ENCODE peak calls at places on chromosomes 16 and 17, in ten cellular contexts. One of them, this sample, is unnamed.

GRCh38 chr17:17533901-17534441 is 37.8 kb upstream of the RASD1 start:
- DNase-seq in PC-9: peak
- DNase-seq in GM12865: no peak
- DNase-seq in cardiac muscle cell: no peak
- DNase-seq in SK-N-SH: no peak
- DNase-seq in psoas muscle: no peak
- DNase-seq in mucosa of descending colon: no peak
- DNase-seq in fibroblast of pulmonary artery: no peak
- DNase-seq in neural crest cell: no peak
- DNase-seq in nephron progenitor cell: no peak
- DNase-seq in this sample: no peak

GRCh38 chr16:50991436-50991835 is 159.6 kb downstream of the SALL1 start:
- DNase-seq in neural crest cell: no peak
- DNase-seq in mucosa of descending colon: no peak
- DNase-seq in psoas muscle: no peak
- DNase-seq in fibroblast of pulmonary artery: no peak
- DNase-seq in PC-9: no peak
- DNase-seq in SK-N-SH: no peak
- DNase-seq in GM12865: no peak
- DNase-seq in cardiac muscle cell: no peak
- DNase-seq in nephron progenitor cell: no peak
- DNase-seq in this sample: no peak

GRCh38 chr17:17236295-17237025 is 508 bp downstream of the FLCN start:
- DNase-seq in GM12865: peak
- DNase-seq in PC-9: peak
- DNase-seq in mucosa of descending colon: no peak
- DNase-seq in neural crest cell: no peak
- DNase-seq in psoas muscle: peak
- DNase-seq in SK-N-SH: no peak
- DNase-seq in fibroblast of pulmonary artery: peak
- DNase-seq in nephron progenitor cell: no peak
- DNase-seq in cardiac muscle cell: peak
- DNase-seq in this sample: no peak

GRCh38 chr17:66717680-66718079 is 117.2 kb upstream of the CACNG5 start:
- DNase-seq in SK-N-SH: no peak
- DNase-seq in PC-9: no peak
- DNase-seq in nephron progenitor cell: no peak
- DNase-seq in mucosa of descending colon: no peak
- DNase-seq in fibroblast of pulmonary artery: no peak
- DNase-seq in GM12865: peak
- DNase-seq in psoas muscle: no peak
- DNase-seq in neural crest cell: no peak
- DNase-seq in cardiac muscle cell: no peak
- DNase-seq in this sample: peak

GRCh38 chr17:13076905-13077304 is 59.1 kb upstream of the ELAC2 start:
- DNase-seq in mucosa of descending colon: no peak
- DNase-seq in psoas muscle: no peak
- DNase-seq in SK-N-SH: no peak
- DNase-seq in GM12865: no peak
- DNase-seq in fibroblast of pulmonary artery: no peak
- DNase-seq in cardiac muscle cell: no peak
- DNase-seq in nephron progenitor cell: no peak
- DNase-seq in neural crest cell: no peak
- DNase-seq in PC-9: no peak
- DNase-seq in this sample: no peak

GRCh38 chr17:45809484-45809883 is 25.4 kb downstream of the CRHR1 start:
- DNase-seq in fibroblast of pulmonary artery: no peak
- DNase-seq in SK-N-SH: peak
- DNase-seq in GM12865: no peak
- DNase-seq in cardiac muscle cell: no peak
- DNase-seq in psoas muscle: no peak
- DNase-seq in nephron progenitor cell: no peak
- DNase-seq in neural crest cell: no peak
- DNase-seq in PC-9: no peak
- DNase-seq in mucosa of descending colon: no peak
- DNase-seq in this sample: no peak

GRCh38 chr16:61128545-61129323 is 907.5 kb downstream of the CDH8 start:
- DNase-seq in GM12865: no peak
- DNase-seq in neural crest cell: no peak
- DNase-seq in PC-9: no peak
- DNase-seq in SK-N-SH: peak
- DNase-seq in cardiac muscle cell: no peak
- DNase-seq in fibroblast of pulmonary artery: no peak
- DNase-seq in mucosa of descending colon: peak
- DNase-seq in nephron progenitor cell: no peak
- DNase-seq in psoas muscle: no peak
- DNase-seq in this sample: peak

GRCh38 chr16:79776243-79776884 is 175.8 kb upstream of the MAF start:
- DNase-seq in SK-N-SH: no peak
- DNase-seq in psoas muscle: peak
- DNase-seq in fibroblast of pulmonary artery: peak
- DNase-seq in PC-9: no peak
- DNase-seq in mucosa of descending colon: peak
- DNase-seq in nephron progenitor cell: no peak
- DNase-seq in neural crest cell: no peak
- DNase-seq in cardiac muscle cell: peak
- DNase-seq in GM12865: no peak
- DNase-seq in this sample: peak

GRCh38 chr16:30692381-30693074 is 6.4 kb upstream of the SRCAP start:
- DNase-seq in mucosa of descending colon: no peak
- DNase-seq in neural crest cell: no peak
- DNase-seq in psoas muscle: no peak
- DNase-seq in fibroblast of pulmonary artery: no peak
- DNase-seq in SK-N-SH: no peak
- DNase-seq in PC-9: no peak
- DNase-seq in cardiac muscle cell: no peak
- DNase-seq in nephron progenitor cell: no peak
- DNase-seq in GM12865: no peak
- DNase-seq in this sample: peak

DNA sequence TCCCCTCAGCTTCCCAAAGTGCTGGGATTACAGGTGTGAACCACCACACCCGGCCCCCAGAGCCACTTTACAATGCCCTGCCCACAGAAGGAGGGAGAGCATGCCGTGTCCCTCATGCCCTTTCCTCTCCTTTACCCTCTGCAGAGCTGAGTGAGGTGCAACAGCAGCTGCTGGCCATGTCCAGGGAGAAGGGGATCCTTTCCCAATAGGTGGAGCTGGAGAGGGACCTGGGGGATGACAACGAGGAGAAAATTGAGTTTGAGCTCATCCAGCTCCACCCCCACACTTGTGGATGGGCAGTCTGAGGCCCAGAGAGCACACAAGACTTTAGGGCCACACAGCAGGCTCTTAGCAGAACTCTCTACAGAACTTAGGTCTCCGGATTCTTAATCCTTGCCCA is 7.9 kb upstream of the GSDMA start:
- DNase-seq in mucosa of descending colon: no peak
- DNase-seq in PC-9: no peak
- DNase-seq in SK-N-SH: no peak
- DNase-seq in GM12865: no peak
- DNase-seq in psoas muscle: no peak
- DNase-seq in cardiac muscle cell: no peak
- DNase-seq in neural crest cell: no peak
- DNase-seq in fibroblast of pulmonary artery: no peak
- DNase-seq in nephron progenitor cell: no peak
- DNase-seq in this sample: peak
- TF ChIP-seq CTCF in mucosa of descending colon: no peak
- TF ChIP-seq CTCF in PC-9: no peak
- TF ChIP-seq CTCF in SK-N-SH: no peak
- TF ChIP-seq CTCF in GM12865: no peak
- TF ChIP-seq CTCF in psoas muscle: no peak
- TF ChIP-seq CTCF in cardiac muscle cell: no peak
- TF ChIP-seq CTCF in neural crest cell: no peak
- TF ChIP-seq CTCF in fibroblast of pulmonary artery: no peak
- TF ChIP-seq CTCF in nephron progenitor cell: no peak
- TF ChIP-seq CTCF in this sample: no peak

GRCh38 chr16:76650579-76650978 is 373.4 kb downstream of the CNTNAP4 start:
- DNase-seq in GM12865: no peak
- DNase-seq in neural crest cell: no peak
- DNase-seq in PC-9: peak
- DNase-seq in SK-N-SH: no peak
- DNase-seq in cardiac muscle cell: no peak
- DNase-seq in mucosa of descending colon: no peak
- DNase-seq in psoas muscle: no peak
- DNase-seq in nephron progenitor cell: no peak
- DNase-seq in fibroblast of pulmonary artery: no peak
- DNase-seq in this sample: no peak

GRCh38 chr16:76654421-76654820 is 377.2 kb downstream of the CNTNAP4 start:
- DNase-seq in PC-9: no peak
- DNase-seq in GM12865: no peak
- DNase-seq in SK-N-SH: no peak
- DNase-seq in cardiac muscle cell: no peak
- DNase-seq in fibroblast of pulmonary artery: no peak
- DNase-seq in psoas muscle: no peak
- DNase-seq in neural crest cell: no peak
- DNase-seq in nephron progenitor cell: no peak
- DNase-seq in mucosa of descending colon: no peak
- DNase-seq in this sample: no peak

GRCh38 chr16:76656951-76657498 is 379.8 kb downstream of the CNTNAP4 start:
- DNase-seq in nephron progenitor cell: no peak
- DNase-seq in fibroblast of pulmonary artery: no peak
- DNase-seq in SK-N-SH: peak
- DNase-seq in cardiac muscle cell: no peak
- DNase-seq in PC-9: no peak
- DNase-seq in mucosa of descending colon: no peak
- DNase-seq in GM12865: no peak
- DNase-seq in neural crest cell: no peak
- DNase-seq in psoas muscle: no peak
- DNase-seq in this sample: no peak

GRCh38 chr16:76653390-76654026 is 376.3 kb downstream of the CNTNAP4 start:
- DNase-seq in GM12865: peak
- DNase-seq in fibroblast of pulmonary artery: peak
- DNase-seq in mucosa of descending colon: no peak
- DNase-seq in nephron progenitor cell: peak
- DNase-seq in psoas muscle: no peak
- DNase-seq in cardiac muscle cell: peak
- DNase-seq in neural crest cell: peak
- DNase-seq in PC-9: peak
- DNase-seq in SK-N-SH: peak
- DNase-seq in this sample: peak
- TF ChIP-seq CTCF in GM12865: peak
- TF ChIP-seq CTCF in fibroblast of pulmonary artery: peak
- TF ChIP-seq CTCF in mucosa of descending colon: no peak
- TF ChIP-seq CTCF in nephron progenitor cell: peak
- TF ChIP-seq CTCF in psoas muscle: peak
- TF ChIP-seq CTCF in cardiac muscle cell: peak
- TF ChIP-seq CTCF in neural crest cell: peak
- TF ChIP-seq CTCF in PC-9: peak
- TF ChIP-seq CTCF in SK-N-SH: peak
- TF ChIP-seq CTCF in this sample: peak

GRCh38 chr17:79835953-79836951 is 3.0 kb downstream of the CBX4 start:
- DNase-seq in nephron progenitor cell: peak
- DNase-seq in neural crest cell: peak
- DNase-seq in psoas muscle: no peak
- DNase-seq in GM12865: no peak
- DNase-seq in PC-9: peak
- DNase-seq in SK-N-SH: no peak
- DNase-seq in cardiac muscle cell: peak
- DNase-seq in mucosa of descending colon: peak
- DNase-seq in fibroblast of pulmonary artery: no peak
- DNase-seq in this sample: peak

GRCh38 chr17:79835470-79835899 is 3.8 kb downstream of the CBX4 start:
- DNase-seq in nephron progenitor cell: peak
- DNase-seq in psoas muscle: no peak
- DNase-seq in GM12865: no peak
- DNase-seq in fibroblast of pulmonary artery: no peak
- DNase-seq in PC-9: no peak
- DNase-seq in cardiac muscle cell: no peak
- DNase-seq in mucosa of descending colon: no peak
- DNase-seq in SK-N-SH: peak
- DNase-seq in neural crest cell: no peak
- DNase-seq in this sample: peak

GRCh38 chr17:79833110-79833450 is 6.2 kb downstream of the CBX4 start:
- DNase-seq in psoas muscle: no peak
- DNase-seq in cardiac muscle cell: no peak
- DNase-seq in GM12865: no peak
- DNase-seq in fibroblast of pulmonary artery: no peak
- DNase-seq in mucosa of descending colon: no peak
- DNase-seq in nephron progenitor cell: no peak
- DNase-seq in SK-N-SH: no peak
- DNase-seq in PC-9: no peak
- DNase-seq in neural crest cell: no peak
- DNase-seq in this sample: no peak

GRCh38 chr17:79833744-79834574 is 5.3 kb downstream of the CBX4 start:
- DNase-seq in mucosa of descending colon: no peak
- DNase-seq in psoas muscle: no peak
- DNase-seq in SK-N-SH: no peak
- DNase-seq in GM12865: no peak
- DNase-seq in nephron progenitor cell: peak
- DNase-seq in PC-9: no peak
- DNase-seq in neural crest cell: no peak
- DNase-seq in cardiac muscle cell: no peak
- DNase-seq in fibroblast of pulmonary artery: no peak
- DNase-seq in this sample: peak

GRCh38 chr17:79834575-79835469 is 4.4 kb downstream of the CBX4 start:
- DNase-seq in cardiac muscle cell: peak
- DNase-seq in SK-N-SH: peak
- DNase-seq in GM12865: no peak
- DNase-seq in neural crest cell: peak
- DNase-seq in PC-9: no peak
- DNase-seq in fibroblast of pulmonary artery: no peak
- DNase-seq in nephron progenitor cell: peak
- DNase-seq in psoas muscle: no peak
- DNase-seq in mucosa of descending colon: no peak
- DNase-seq in this sample: peak
- TF ChIP-seq CTCF in cardiac muscle cell: peak
- TF ChIP-seq CTCF in SK-N-SH: peak
- TF ChIP-seq CTCF in GM12865: peak
- TF ChIP-seq CTCF in neural crest cell: peak
- TF ChIP-seq CTCF in PC-9: peak
- TF ChIP-seq CTCF in fibroblast of pulmonary artery: peak
- TF ChIP-seq CTCF in nephron progenitor cell: peak
- TF ChIP-seq CTCF in psoas muscle: peak
- TF ChIP-seq CTCF in mucosa of descending colon: peak
- TF ChIP-seq CTCF in this sample: peak

GRCh38 chr17:48856122-48856821 is 25.4 kb downstream of the CALCOCO2 start:
- DNase-seq in cardiac muscle cell: no peak
- DNase-seq in nephron progenitor cell: no peak
- DNase-seq in neural crest cell: no peak
- DNase-seq in SK-N-SH: no peak
- DNase-seq in fibroblast of pulmonary artery: no peak
- DNase-seq in mucosa of descending colon: no peak
- DNase-seq in GM12865: no peak
- DNase-seq in psoas muscle: no peak
- DNase-seq in PC-9: no peak
- DNase-seq in this sample: no peak

GRCh38 chr17:48854774-48855476 is 24.1 kb downstream of the CALCOCO2 start:
- DNase-seq in neural crest cell: no peak
- DNase-seq in cardiac muscle cell: no peak
- DNase-seq in nephron progenitor cell: no peak
- DNase-seq in PC-9: no peak
- DNase-seq in SK-N-SH: no peak
- DNase-seq in fibroblast of pulmonary artery: no peak
- DNase-seq in GM12865: no peak
- DNase-seq in mucosa of descending colon: no peak
- DNase-seq in psoas muscle: no peak
- DNase-seq in this sample: no peak

DNA sequence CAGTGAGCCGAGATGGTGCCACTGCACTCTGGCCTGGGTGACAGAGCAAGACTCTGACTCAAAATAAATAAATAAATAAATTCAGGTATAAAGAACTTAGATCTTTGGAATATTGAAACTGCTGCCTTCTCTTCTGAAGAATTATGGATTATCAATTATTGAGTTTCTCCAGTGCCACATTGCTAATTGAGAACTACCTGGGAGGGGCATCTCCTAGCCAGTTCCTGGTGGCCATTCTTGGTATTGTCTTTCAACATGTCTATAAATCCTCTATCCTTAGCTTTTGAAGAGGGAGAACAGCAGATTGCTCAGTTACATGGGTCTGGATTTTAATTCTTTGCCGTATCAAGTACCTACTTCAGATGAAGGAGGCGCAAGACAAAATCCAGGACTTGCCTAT is 29.2 kb downstream of the CALCOCO2 start:
- DNase-seq in nephron progenitor cell: no peak
- DNase-seq in GM12865: no peak
- DNase-seq in fibroblast of pulmonary artery: no peak
- DNase-seq in SK-N-SH: no peak
- DNase-seq in mucosa of descending colon: no peak
- DNase-seq in neural crest cell: no peak
- DNase-seq in psoas muscle: no peak
- DNase-seq in cardiac muscle cell: no peak
- DNase-seq in PC-9: no peak
- DNase-seq in this sample: no peak
- TF ChIP-seq CTCF in nephron progenitor cell: peak
- TF ChIP-seq CTCF in GM12865: peak
- TF ChIP-seq CTCF in fibroblast of pulmonary artery: peak
- TF ChIP-seq CTCF in SK-N-SH: peak
- TF ChIP-seq CTCF in mucosa of descending colon: no peak
- TF ChIP-seq CTCF in neural crest cell: peak
- TF ChIP-seq CTCF in psoas muscle: peak
- TF ChIP-seq CTCF in cardiac muscle cell: no peak
- TF ChIP-seq CTCF in PC-9: peak
- TF ChIP-seq CTCF in this sample: peak

This sample was measured in H9.